ENCODE peak calls at places on chromosomes 7 and 10, in four cellular contexts. B, L, T and I are unnamed samples.

GRCh38 chr7:94375167-94375566 is 19.5 kb upstream of the COL1A2 start:
- DNase-seq in L (no peak), T (no peak), B (no peak), I (no peak)

GRCh38 chr10:101050206-101051069 is 11.4 kb upstream of the KAZALD1 start:
- DNase-seq in B (no peak), L (peak; percentile 44), T (peak; percentile 77), I (no peak)

GRCh38 chr7:147485660-147486210 is 1104.8 kb upstream of the C7orf33 start:
- DNase-seq in L (no peak), B (no peak), T (no peak), I (no peak)

GRCh38 chr10:119250641-119251314 is 43.4 kb downstream of the GRK5 start:
- DNase-seq in B (no peak), T (no peak), L (no peak), I (no peak)

GRCh38 chr10:28551086-28551485 is 18.2 kb downstream of the WAC start:
- DNase-seq in T (no peak), L (no peak), B (no peak), I (no peak)

GRCh38 chr10:124611738-124612137 is 132.4 kb downstream of the FAM53B start:
- DNase-seq in B (no peak), T (no peak), L (no peak), I (no peak)

GRCh38 chr10:50360486-50360885 is 109.2 kb upstream of the ASAH2 start:
- DNase-seq in B (no peak), T (no peak), L (no peak), I (no peak)

GRCh38 chr10:124106241-124106905 is 13.0 kb upstream of the CHST15 start:
- DNase-seq in L (peak; percentile 28), T (no peak), B (no peak), I (peak; percentile 48)

GRCh38 chr7:104627516-104627915 is 299.1 kb downstream of the LHFPL3 start:
- DNase-seq in T (no peak), B (no peak), L (no peak), I (no peak)

GRCh38 chr10:68135922-68136718 is 26.8 kb downstream of the MYPN start:
- DNase-seq in L (no peak), T (no peak), B (peak; percentile 29), I (peak; percentile 86)

GRCh38 chr7:3292694-3293093 is 8.4 kb upstream of the SDK1 start:
- DNase-seq in B (no peak), L (no peak), T (no peak), I (no peak)

GRCh38 chr7:154917214-154918160 is 85.4 kb downstream of the PAXIP1 start:
- DNase-seq in T (no peak), B (no peak), L (no peak), I (no peak)

GRCh38 chr7:155299539-155300202 is 2.0 kb downstream of the INSIG1 start:
- DNase-seq in B (no peak), T (no peak), L (no peak), I (no peak)

GRCh38 chr10:48496831-48497792 is 107.8 kb downstream of the ARHGAP22 start:
- DNase-seq in T (no peak), B (no peak), L (no peak), I (no peak)

GRCh38 chr10:121077331-121077730 is 226.2 kb downstream of the WDR11 start:
- DNase-seq in T (no peak), B (no peak), L (no peak), I (no peak)

GRCh38 chr10:94085288-94085687 is 91.6 kb downstream of the PLCE1 start:
- DNase-seq in B (no peak), T (no peak), L (no peak), I (no peak)

GRCh38 chr10:30817541-30817940 is 188.0 kb upstream of the LYZL2 start:
- DNase-seq in L (no peak), T (no peak), B (no peak), I (no peak)

GRCh38 chr10:120607016-120607709 is 150.1 kb downstream of the PLPP4 start:
- DNase-seq in B (no peak), T (no peak), L (no peak), I (no peak)

GRCh38 chr10:131162866-131163265 is 148.7 kb downstream of the TCERG1L start:
- DNase-seq in L (no peak), B (no peak), T (no peak), I (no peak)

GRCh38 chr10:78520737-78521430 is 487.2 kb downstream of the RPS24 start:
- DNase-seq in T (no peak), L (peak; percentile 96), B (peak; percentile 25), I (peak; percentile 62)

GRCh38 chr10:43252785-43253341 is 14.0 kb downstream of the RASGEF1A start:
- DNase-seq in L (no peak), B (no peak), T (no peak), I (no peak)

GRCh38 chr7:103632972-103633371 is 187.0 kb upstream of the SLC26A5 start:
- DNase-seq in T (no peak), L (no peak), B (no peak), I (no peak)

DNA sequence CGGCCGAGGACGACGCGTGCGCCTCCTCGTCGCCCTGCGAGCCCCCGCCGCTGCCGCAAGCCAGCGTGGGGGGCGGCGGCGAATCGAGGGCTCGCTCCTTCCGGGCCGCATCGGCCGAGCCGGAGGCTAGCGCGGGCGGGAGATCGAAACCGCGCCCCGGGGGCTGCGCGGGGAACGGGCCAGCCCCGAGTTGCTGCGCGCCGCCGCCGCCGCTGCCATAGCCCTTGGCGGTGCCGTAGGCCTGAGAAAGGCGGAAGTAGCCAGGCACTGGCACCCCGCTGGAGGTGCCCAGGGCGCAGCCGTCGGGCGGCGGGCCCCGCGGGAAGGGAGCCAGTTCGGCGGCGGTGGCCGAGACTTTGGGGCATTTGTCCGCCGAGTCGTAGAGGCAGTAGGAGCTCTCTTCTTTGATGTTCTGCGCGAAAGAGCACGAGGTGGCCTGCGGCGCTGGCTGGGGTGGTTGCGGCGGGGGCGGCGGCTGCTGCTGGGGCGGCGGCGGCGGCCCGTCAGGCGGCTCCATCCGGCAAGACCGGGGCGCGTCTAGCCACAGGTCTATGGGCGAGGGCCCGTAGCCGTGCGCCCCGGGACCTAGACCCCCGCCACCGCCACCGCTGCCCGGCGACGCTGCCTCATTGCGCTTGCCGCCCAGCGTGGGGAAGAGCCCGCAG is 576 bp downstream of the HOXA10 start:
- DNase-seq in L (no peak), T (no peak), B (no peak), I (no peak)
- TF ChIP-seq FOSL1 in L (no peak), T (no peak), B (no peak), I (no peak)

GRCh38 chr10:21803374-21803773 is 200.2 kb downstream of the DNAJC1 start:
- DNase-seq in B (no peak), L (no peak), T (no peak), I (no peak)
- H2AFZ ChIP-seq in B (no peak overlapping the region), L (no peak overlapping the region), T (no peak overlapping the region), I (no peak overlapping the region)

GRCh38 chr7:128166603-128167315 is 74.3 kb upstream of the LEP start:
- DNase-seq in L (no peak), T (no peak), B (no peak), I (no peak)
- TF ChIP-seq FOSL1 in L (no peak), T (no peak), B (no peak), I (no peak)

GRCh38 chr10:58514102-58514472 is 1.4 kb downstream of the BICC1 start:
- DNase-seq in L (no peak), B (no peak), T (no peak), I (no peak)
- H2AFZ ChIP-seq in L (no peak overlapping the region), B (no peak overlapping the region), T (no peak overlapping the region), I (no peak overlapping the region)

GRCh38 chr7:151592868-151593486 is 73.3 kb upstream of the RHEB start:
- DNase-seq in T (no peak), L (no peak), B (no peak), I (peak; percentile 47)
- TF ChIP-seq FOSL1 in T (no peak), L (no peak), B (no peak), I (peak; percentile 81)

GRCh38 chr10:102917314-102917961 is 656 bp upstream of the CNNM2 start:
- DNase-seq in B (peak; percentile 60), L (peak; percentile 46), T (peak; percentile 63), I (peak; percentile 55)

GRCh38 chr10:102919992-102920736 is 2.1 kb downstream of the CNNM2 start:
- DNase-seq in L (peak; percentile 34), B (no peak), T (no peak), I (no peak)

GRCh38 chr10:102919237-102919959 is 1.3 kb downstream of the CNNM2 start:
- DNase-seq in T (no peak), B (no peak), L (peak; percentile 18), I (no peak)

GRCh38 chr10:102917962-102918816 is at the start of gene CNNM2:
- DNase-seq in L (peak; percentile 99), B (peak; percentile 100), T (peak; percentile 95), I (peak; percentile 100)

DNA sequence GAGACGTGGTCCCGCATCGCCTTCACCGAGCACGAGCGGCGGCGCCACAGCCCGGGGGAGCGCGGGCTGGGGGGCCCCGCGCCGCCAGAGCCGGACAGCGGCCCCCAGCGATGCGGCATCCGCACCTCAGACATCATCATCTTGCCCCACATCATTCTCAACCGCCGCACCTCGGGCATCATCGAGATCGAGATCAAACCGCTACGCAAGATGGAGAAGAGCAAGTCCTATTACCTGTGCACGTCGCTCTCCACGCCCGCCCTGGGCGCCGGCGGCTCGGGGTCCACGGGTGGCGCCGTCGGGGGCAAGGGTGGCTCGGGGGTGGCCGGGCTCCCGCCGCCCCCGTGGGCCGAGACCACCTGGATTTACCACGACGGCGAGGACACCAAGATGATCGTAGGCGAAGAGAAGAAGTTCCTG is 733 bp downstream of the CNNM2 start:
- DNase-seq in B (no peak), T (peak; percentile 35), L (peak; percentile 8), I (no peak)
- H2AFZ ChIP-seq in B (no peak overlapping the region), T (peak overlapping the region; percentile 97), L (no peak overlapping the region), I (peak overlapping the region; percentile 92)

GRCh38 chr7:4770886-4771285 is 4.5 kb upstream of the AP5Z1 start:
- DNase-seq in T (no peak), B (no peak), L (no peak), I (no peak)

GRCh38 chr7:4768597-4769569 is 6.5 kb upstream of the AP5Z1 start:
- DNase-seq in B (no peak), T (no peak), L (no peak), I (no peak)

GRCh38 chr7:4772306-4772705 is 3.1 kb upstream of the AP5Z1 start:
- DNase-seq in L (no peak), T (no peak), B (no peak), I (no peak)

GRCh38 chr7:4771737-4772136 is 3.7 kb upstream of the AP5Z1 start:
- DNase-seq in L (no peak), T (no peak), B (no peak), I (no peak)

DNA sequence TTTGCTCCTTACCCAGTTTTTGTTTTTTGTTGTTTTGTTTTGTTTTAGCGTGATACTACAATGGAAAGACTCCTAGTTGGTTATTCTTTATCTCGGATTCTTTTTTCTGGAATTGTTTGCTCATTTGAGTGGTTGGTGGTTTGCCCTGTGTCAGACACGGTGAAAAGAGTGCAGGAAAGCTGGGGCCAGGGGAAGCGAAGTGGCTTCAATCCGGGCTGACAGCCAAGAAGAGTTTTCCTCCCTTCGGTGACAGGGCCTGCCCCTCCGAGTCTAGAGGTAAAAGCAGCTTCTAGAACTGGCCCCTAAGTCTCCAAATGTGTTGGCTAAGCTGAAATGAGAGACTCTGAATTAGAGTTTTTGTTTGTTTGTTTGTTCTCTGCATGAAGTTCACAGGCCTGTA is 5.7 kb upstream of the AP5Z1 start:
- DNase-seq in L (no peak), T (no peak), B (no peak), I (no peak)
- TF ChIP-seq FOSL1 in L (no peak), T (no peak), B (no peak), I (no peak)